ENCODE peak calls at places on chromosomes 6 and 20, in five cellular contexts. D, X, V, T and P are unnamed samples. For H3K36me3, the result is how much of the 10 kb centered on the place peaks cover.

GRCh38 chr6:64505312-64505711 is 869.7 kb downstream of the PHF3 start:
- DNase-seq in V (no peak), X (no peak), T (no peak), D (no peak), P (no peak)

GRCh38 chr6:113540491-113540890 is 316.7 kb upstream of the MARCKS start:
- DNase-seq in V (no peak), X (peak), T (no peak), D (no peak), P (no peak)

GRCh38 chr6:6333498-6333897 is 13.0 kb upstream of the F13A1 start:
- DNase-seq in T (no peak), D (no peak), V (no peak), X (no peak), P (peak)

GRCh38 chr6:125746731-125747588 is 2.5 kb upstream of the HEY2 start:
- DNase-seq in V (peak), X (peak), T (peak), D (peak), P (no peak)

GRCh38 chr20:32468313-32468640 is 110.1 kb downstream of the ASXL1 start:
- DNase-seq in X (no peak), D (no peak), V (no peak), T (no peak), P (no peak)

GRCh38 chr6:142009647-142010046 is 123.1 kb upstream of the GJE1 start:
- DNase-seq in D (no peak), T (no peak), X (peak), V (no peak), P (no peak)

GRCh38 chr20:53901064-53901463 is 169.3 kb downstream of the BCAS1 start:
- DNase-seq in T (no peak), D (no peak), X (peak), V (no peak), P (peak)

GRCh38 chr6:49713346-49713745 is at the start of gene CRISP2:
- DNase-seq in T (no peak), V (no peak), D (no peak), X (no peak), P (no peak)

GRCh38 chr20:44736170-44737021 is 9.3 kb upstream of the KCNK15 start:
- DNase-seq in T (peak), D (no peak), V (no peak), X (peak), P (no peak)

GRCh38 chr6:74604279-74604678 is 601.6 kb downstream of the COL12A1 start:
- DNase-seq in X (no peak), D (no peak), T (no peak), V (no peak), P (no peak)

GRCh38 chr20:37903317-37904007 is 535 bp downstream of the VSTM2L start:
- DNase-seq in X (no peak), V (no peak), D (no peak), T (no peak), P (no peak)

DNA sequence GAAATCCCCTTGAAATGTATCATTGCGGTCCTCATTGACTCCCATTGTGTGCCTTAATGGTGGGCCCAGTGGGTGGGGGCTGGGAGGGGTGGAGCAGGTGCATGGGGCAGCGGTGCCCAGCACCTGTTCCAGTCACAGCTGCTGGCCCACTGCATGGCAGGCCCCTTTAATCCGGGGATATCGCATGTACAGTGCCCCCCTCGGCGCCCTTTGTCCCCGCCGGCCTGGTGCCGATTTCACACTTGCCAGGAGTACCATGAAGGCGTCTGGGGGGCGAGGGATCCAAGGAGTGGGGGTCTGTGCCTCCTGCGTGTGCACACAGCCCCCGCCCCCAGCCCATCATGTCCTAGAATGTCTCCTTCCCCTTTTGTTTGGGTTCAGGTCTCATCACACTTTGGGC is 2.8 kb downstream of the SNAI1 start:
- DNase-seq in D (no peak), T (no peak), X (no peak), V (no peak), P (no peak)
- H3K36me3 ChIP-seq in D (under half), T (under half), X (under half), V (under half), P (under half)

DNA sequence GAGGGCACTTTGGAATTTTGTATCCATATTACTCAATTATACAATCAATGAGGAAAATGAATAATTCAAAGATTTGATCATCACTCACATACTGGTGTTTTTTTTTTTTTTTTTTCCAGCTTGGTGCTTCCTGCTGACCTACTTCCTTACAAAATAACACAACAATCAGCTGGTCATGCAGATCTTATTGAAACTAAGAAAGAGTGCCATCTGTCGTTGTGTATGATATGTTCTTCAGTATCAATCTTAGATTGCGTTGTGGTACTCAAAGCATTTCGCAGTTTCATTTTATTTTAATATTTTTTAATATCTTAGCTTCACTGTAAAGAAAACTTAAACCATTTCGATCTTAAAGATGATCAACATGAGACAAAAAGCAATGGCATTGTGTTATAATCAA is 155.6 kb downstream of the OGFRL1 start:
- DNase-seq in T (no peak), X (no peak), D (no peak), V (no peak), P (no peak)
- TF ChIP-seq CTCF in T (peak), X (no peak), D (no peak), V (no peak), P (no peak)

GRCh38 chr6:28976677-28977076 is 28.4 kb downstream of the ZNF311 start:
- DNase-seq in D (no peak), X (no peak), T (no peak), V (no peak), P (no peak)
- H3K4me3 ChIP-seq in D (no peak), X (no peak), T (no peak), V (no peak), P (no peak)

GRCh38 chr20:25439328-25439727 is 31.9 kb downstream of the GINS1 start:
- DNase-seq in X (no peak), T (no peak), V (no peak), D (no peak), P (no peak)

DNA sequence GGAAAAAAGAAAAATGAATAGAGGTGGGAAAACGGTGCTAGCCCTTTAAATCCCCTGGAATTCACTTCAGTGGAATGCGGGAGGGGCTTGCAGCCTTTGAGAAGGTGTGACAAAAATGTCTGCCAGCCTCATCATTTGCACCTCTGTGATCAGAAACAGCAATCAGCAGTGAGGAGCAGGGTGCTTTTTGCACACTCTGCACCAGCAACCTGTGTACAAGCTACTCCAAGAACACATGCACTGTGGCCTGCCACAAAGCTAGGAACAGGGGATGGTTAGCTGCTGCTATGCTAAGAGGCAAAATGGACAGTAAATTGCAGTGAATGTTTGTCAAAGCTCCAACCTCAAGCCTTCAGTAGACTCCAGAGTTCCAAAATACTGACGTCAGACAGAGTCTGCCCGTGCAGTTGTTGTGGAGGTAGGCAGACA is 29.7 kb downstream of the GINS1 start:
- DNase-seq in V (no peak), D (no peak), X (peak), T (no peak), P (no peak)
- H3K36me3 ChIP-seq in V (under half), D (under half), X (under half), T (under half), P (under half)

GRCh38 chr20:57330998-57331397 is 1.4 kb downstream of the SPO11 start:
- DNase-seq in V (no peak), X (no peak), D (no peak), T (no peak), P (no peak)

GRCh38 chr20:57329608-57330221 is at the start of gene SPO11:
- DNase-seq in X (no peak), V (no peak), D (no peak), T (no peak), P (no peak)

GRCh38 chr20:57332105-57333089 is 2.8 kb downstream of the SPO11 start:
- DNase-seq in V (no peak), D (no peak), T (no peak), X (no peak), P (no peak)

GRCh38 chr20:57335392-57335791 is 5.8 kb downstream of the SPO11 start:
- DNase-seq in T (no peak), V (no peak), X (no peak), D (no peak), P (no peak)
- TF ChIP-seq CTCF in T (no peak), V (no peak), X (no peak), D (no peak), P (no peak)